ENCODE peak calls at places on chromosomes 6 and 20, in six cellular contexts. G is mesenchymal stem cell, I is fibroblast of mammary gland, H is hepatocyte, Z is colonic mucosa, F is BJ. X is an unnamed sample.

GRCh38 chr20:50518270-50518721 is 8.1 kb downstream of the PTPN1 start:
- DNase-seq in H (no peak), F (no peak), Z (no peak), G (peak), I (peak), X (peak)

GRCh38 chr6:39466664-39467063 is 144.2 kb upstream of the KCNK16 start:
- DNase-seq in G (no peak), I (no peak), Z (peak), H (peak), F (no peak), X (no peak)

GRCh38 chr6:31143148-31143547 is 4.3 kb upstream of the PSORS1C2 start:
- DNase-seq in G (peak), Z (no peak), I (peak), F (no peak), H (peak), X (peak)

GRCh38 chr6:31162463-31163165 is 4.2 kb downstream of the TCF19 start:
- DNase-seq in F (no peak), H (no peak), G (no peak), I (no peak), Z (no peak), X (no peak)

GRCh38 chr6:30156262-30156599 is 4.8 kb downstream of the TRIM10 start:
- DNase-seq in H (peak), G (no peak), I (peak), Z (peak), F (no peak), X (peak)

GRCh38 chr6:87259791-87260190 is 62.6 kb upstream of the SMIM8 start:
- DNase-seq in G (no peak), H (no peak), Z (no peak), I (no peak), F (no peak), X (no peak)

GRCh38 chr6:157885876-157886275 is 62.8 kb downstream of the SNX9 start:
- DNase-seq in H (no peak), I (no peak), G (no peak), F (no peak), Z (no peak), X (no peak)

GRCh38 chr6:17004269-17004668 is 97.6 kb upstream of the STMND1 start:
- DNase-seq in Z (no peak), H (no peak), I (peak), G (no peak), F (no peak), X (peak)

GRCh38 chr20:53826597-53827291 is 233.1 kb upstream of the ZNF217 start:
- DNase-seq in I (peak), G (no peak), F (no peak), Z (no peak), H (peak), X (no peak)

GRCh38 chr6:100203391-100203790 is 209.4 kb upstream of the MCHR2 start:
- DNase-seq in Z (no peak), I (peak), G (peak), H (peak), F (peak), X (peak)

GRCh38 chr20:15890358-15890982 is 682.8 kb downstream of the KIF16B start:
- DNase-seq in F (no peak), I (no peak), G (no peak), H (no peak), Z (no peak), X (no peak)

GRCh38 chr6:152124432-152125074 is 317.1 kb downstream of the ESR1 start:
- DNase-seq in F (peak), Z (no peak), H (peak), I (peak), G (peak), X (peak)

GRCh38 chr6:161908872-161909271 is 635.0 kb upstream of the AGPAT4 start:
- DNase-seq in G (no peak), I (no peak), H (no peak), F (no peak), Z (no peak), X (no peak)

GRCh38 chr20:40741507-40742106 is 52.6 kb upstream of the MAFB start:
- DNase-seq in F (no peak), G (peak), I (peak), Z (peak), H (peak), X (peak)

GRCh38 chr6:8556370-8557018 is 121.1 kb upstream of the SLC35B3 start:
- DNase-seq in Z (no peak), I (peak), G (peak), F (peak), H (peak), X (peak)

GRCh38 chr20:56626367-56627121 is 2.6 kb upstream of the TFAP2C start:
- DNase-seq in I (peak), Z (peak), G (peak), F (no peak), H (peak), X (peak)

GRCh38 chr6:108853077-108853476 is 4.9 kb downstream of the ARMC2 start:
- DNase-seq in Z (no peak), H (no peak), G (no peak), I (no peak), F (no peak), X (no peak)

GRCh38 chr6:134063121-134063965 is 10.9 kb upstream of the SLC2A12 start:
- DNase-seq in I (no peak), G (no peak), Z (no peak), F (no peak), H (no peak), X (no peak)

GRCh38 chr20:53146201-53146891 is 174.2 kb downstream of the TSHZ2 start:
- DNase-seq in F (no peak), H (no peak), G (no peak), I (no peak), Z (no peak), X (no peak)

GRCh38 chr20:20835897-20836296 is 123.5 kb upstream of the RALGAPA2 start:
- DNase-seq in H (no peak), F (no peak), Z (no peak), I (no peak), G (no peak), X (no peak)

GRCh38 chr20:44594730-44595129 is 12.4 kb downstream of the PKIG start:
- DNase-seq in F (no peak), H (no peak), I (peak), Z (no peak), G (peak), X (peak)

GRCh38 chr6:168157272-168158007 is 78.4 kb upstream of the FRMD1 start:
- DNase-seq in Z (peak), F (peak), I (peak), G (peak), H (peak), X (peak)

GRCh38 chr6:137829641-137830083 is 37.4 kb upstream of the TNFAIP3 start:
- DNase-seq in F (no peak), I (peak), G (peak), Z (no peak), H (peak), X (peak)

GRCh38 chr20:16397053-16397452 is 176.2 kb downstream of the KIF16B start:
- DNase-seq in G (no peak), Z (no peak), I (peak), H (peak), F (no peak), X (no peak)

GRCh38 chr6:43957273-43957672 is 170.0 kb downstream of the MRPL14 start:
- DNase-seq in H (no peak), Z (no peak), I (no peak), G (no peak), F (no peak), X (no peak)

GRCh38 chr6:135875446-135875845 is 23.9 kb downstream of the PDE7B start:
- DNase-seq in Z (no peak), I (no peak), G (no peak), F (no peak), H (no peak), X (peak)

GRCh38 chr20:1893721-1894470 is 1.3 kb upstream of the SIRPA start:
- DNase-seq in G (no peak), F (no peak), I (peak), H (no peak), Z (peak), X (no peak)

GRCh38 chr6:167683028-167683862 is 143.5 kb upstream of the AFDN start:
- DNase-seq in F (no peak), Z (peak), H (peak), I (peak), G (peak), X (peak)

DNA sequence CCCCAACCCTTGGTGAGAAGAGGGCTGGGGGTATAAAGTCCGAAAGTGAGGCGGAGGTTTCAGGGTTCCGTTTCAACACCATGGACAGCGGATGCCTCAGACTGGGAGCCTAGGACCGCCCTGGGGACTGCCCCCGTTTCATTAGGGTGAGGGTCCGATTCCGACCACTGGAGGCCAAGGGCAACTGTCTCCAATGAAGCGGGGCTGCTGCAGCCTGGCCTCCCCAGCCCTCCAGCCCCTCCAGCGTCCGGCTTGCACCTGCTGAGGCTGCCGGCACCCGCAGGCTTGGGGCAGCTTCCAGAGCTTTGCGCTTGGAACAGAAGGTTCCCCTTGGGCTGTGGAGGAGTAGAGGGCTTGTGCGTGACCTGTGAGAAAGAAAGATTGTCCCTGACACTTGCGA is 39.9 kb downstream of the YTHDF1 start:
- DNase-seq in I (no peak), G (peak), Z (no peak), H (peak), F (no peak), X (no peak)
- H3K4me3 ChIP-seq in I (no peak), G (no peak), Z (no peak), H (no peak), F (no peak), X (no peak)

DNA sequence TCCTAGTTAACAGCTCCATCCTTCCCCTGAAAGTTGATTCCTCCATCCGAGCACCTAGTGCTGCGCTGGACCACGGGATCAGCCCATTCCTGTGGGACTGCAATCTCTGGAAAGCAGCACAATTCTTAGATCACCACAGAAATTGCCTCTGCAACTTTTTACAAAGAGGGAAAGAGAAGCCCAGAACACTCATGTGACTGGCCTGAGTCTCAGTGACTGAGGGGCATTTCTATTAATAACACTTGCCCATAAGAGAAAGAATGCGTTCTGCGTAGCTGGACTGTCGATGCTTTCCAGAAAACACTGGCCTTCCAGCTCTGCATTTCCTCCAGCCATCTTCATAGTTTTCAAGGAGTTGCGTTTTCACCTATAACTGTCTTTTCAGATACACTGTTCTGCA is 18.3 kb downstream of the MPC1 start:
- DNase-seq in Z (no peak), H (no peak), I (no peak), G (no peak), F (no peak), X (no peak)
- H3K4me3 ChIP-seq in Z (no peak), H (no peak), I (no peak), G (no peak), F (no peak), X (no peak)

GRCh38 chr6:169825558-169826225 is 74.3 kb downstream of the ERMARD start:
- DNase-seq in G (no peak), H (no peak), Z (peak), I (no peak), F (no peak), X (no peak)

GRCh38 chr6:169824021-169824420 is 72.6 kb downstream of the ERMARD start:
- DNase-seq in G (no peak), Z (peak), I (no peak), F (no peak), H (no peak), X (no peak)

GRCh38 chr6:169827372-169827771 is 76.0 kb downstream of the ERMARD start:
- DNase-seq in Z (peak), H (no peak), F (no peak), I (no peak), G (no peak), X (no peak)

GRCh38 chr6:169826697-169827096 is 75.3 kb downstream of the ERMARD start:
- DNase-seq in F (no peak), Z (no peak), G (no peak), H (no peak), I (no peak), X (no peak)

GRCh38 chr6:169824848-169825557 is 73.6 kb downstream of the ERMARD start:
- DNase-seq in I (no peak), F (no peak), G (no peak), H (no peak), Z (peak), X (no peak)
- H3K4me3 ChIP-seq in I (no peak), F (no peak), G (no peak), H (no peak), Z (no peak), X (no peak)

GRCh38 chr6:1840491-1841121 is 230.9 kb downstream of the FOXC1 start:
- DNase-seq in F (no peak), I (peak), Z (no peak), H (no peak), G (no peak), X (peak)
- H3K4me3 ChIP-seq in F (no peak), I (no peak), Z (no peak), H (no peak), G (no peak), X (no peak)

GRCh38 chr6:34317882-34318491 is 69.2 kb upstream of the SMIM29 start:
- DNase-seq in F (no peak), I (no peak), Z (no peak), H (no peak), G (no peak), X (peak)

GRCh38 chr6:34315780-34316179 is 67.0 kb upstream of the SMIM29 start:
- DNase-seq in I (no peak), Z (no peak), H (no peak), G (no peak), F (no peak), X (no peak)

GRCh38 chr6:34316442-34317171 is 67.8 kb upstream of the SMIM29 start:
- DNase-seq in Z (no peak), H (no peak), G (no peak), I (no peak), F (no peak), X (no peak)

GRCh38 chr6:34317172-34317477 is 68.3 kb upstream of the SMIM29 start:
- DNase-seq in Z (no peak), H (no peak), G (no peak), I (no peak), F (no peak), X (no peak)

DNA sequence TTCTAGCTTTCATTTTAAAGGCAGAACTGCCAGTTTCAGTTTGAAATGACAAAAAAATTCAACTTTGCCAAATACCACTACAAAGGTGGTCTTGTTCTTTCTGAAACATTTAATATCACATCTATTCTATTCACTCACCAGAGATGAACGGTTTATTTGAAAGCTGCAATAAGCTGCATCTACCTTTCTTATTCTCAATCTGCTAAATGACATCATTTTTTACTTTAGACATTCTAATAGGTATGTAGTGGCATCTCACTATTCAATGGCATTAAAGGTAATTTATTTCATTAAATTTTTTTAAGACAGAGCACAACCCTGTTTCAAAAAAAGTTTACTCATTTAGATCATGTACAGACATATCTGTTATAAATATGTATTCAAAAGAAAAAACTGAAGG is 66.5 kb upstream of the SMIM29 start:
- DNase-seq in I (no peak), F (no peak), Z (no peak), H (no peak), G (no peak), X (no peak)
- H3K4me3 ChIP-seq in I (no peak), F (no peak), Z (no peak), H (no peak), G (no peak), X (no peak)